ENCODE peak calls at places on chromosomes 1 and 21, in six cellular contexts. J, C, E, W, H and O are unnamed samples. For H3K4me1, the result is how much of the 10 kb centered on the place peaks cover.

GRCh38 chr1:89689234-89689633 is 56.3 kb downstream of the LRRC8C start:
- DNase-seq in H (no peak), J (no peak), W (no peak), C (no peak), E (no peak), O (no peak)

GRCh38 chr1:220203816-220204215 is 68.4 kb downstream of the RAB3GAP2 start:
- DNase-seq in J (no peak), C (no peak), W (no peak), H (no peak), E (no peak), O (no peak)

GRCh38 chr1:11204396-11205190 is 15.4 kb downstream of the ANGPTL7 start:
- DNase-seq in W (no peak), H (no peak), E (no peak), J (no peak), C (no peak), O (no peak)

GRCh38 chr1:180881806-180882509 is 30.7 kb upstream of the KIAA1614 start:
- DNase-seq in J (peak), C (no peak), E (peak), W (peak), H (no peak), O (peak)

GRCh38 chr1:64077281-64077940 is 126.0 kb upstream of the UBE2U start:
- DNase-seq in J (no peak), C (no peak), W (no peak), E (no peak), H (no peak), O (no peak)

GRCh38 chr1:186888367-186888766 is 59.6 kb downstream of the PLA2G4A start:
- DNase-seq in W (no peak), H (no peak), E (peak), J (no peak), C (no peak), O (no peak)

GRCh38 chr1:225449774-225450173 is 21.9 kb upstream of the LBR start:
- DNase-seq in H (no peak), E (no peak), W (no peak), J (no peak), C (no peak), O (no peak)

GRCh38 chr21:36860736-36861594 is 105.5 kb downstream of the HLCS start:
- DNase-seq in C (peak), E (peak), J (peak), H (no peak), W (no peak), O (peak)

DNA sequence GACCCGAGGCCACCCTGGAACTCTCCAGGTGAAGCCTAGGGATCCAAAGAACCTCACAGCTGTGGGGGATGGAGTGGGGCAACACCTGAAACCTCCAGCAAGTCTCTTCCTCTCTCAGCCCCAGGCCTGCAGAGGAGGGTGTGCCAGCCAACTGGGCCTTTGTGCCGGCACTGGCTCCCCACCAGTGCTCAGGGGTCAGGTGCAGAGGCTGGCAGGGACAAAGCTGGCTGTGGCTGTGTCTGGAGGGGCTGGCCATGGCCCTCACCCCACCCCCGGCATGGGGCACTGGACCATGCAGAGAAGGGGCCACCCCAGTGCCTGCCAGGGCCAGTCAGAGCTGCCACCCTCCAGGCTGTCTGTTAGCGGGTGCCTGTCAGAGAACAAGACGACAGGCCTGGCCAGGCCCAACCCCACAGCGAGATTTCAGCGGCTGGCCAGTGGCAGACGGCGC is 3.9 kb downstream of the COL18A1 start:
- DNase-seq in J (no peak), E (no peak), H (no peak), W (no peak), C (peak), O (no peak)
- H3K4me1 ChIP-seq in J (under half), E (under half), H (under half), W (under half), C (under half), O (under half)

GRCh38 chr1:214022810-214023425 is 35.1 kb downstream of the PROX1 start:
- DNase-seq in E (no peak), C (no peak), H (no peak), W (no peak), J (no peak), O (no peak)
- H3K4me1 ChIP-seq in E (under half), C (under half), H (under half), W (under half), J (under half), O (under half)

GRCh38 chr1:32012709-32013385 is 821 bp upstream of the KHDRBS1 start:
- DNase-seq in W (no peak), H (no peak), J (peak), C (no peak), E (no peak), O (no peak)

GRCh38 chr1:32014937-32015363 is 1.3 kb downstream of the KHDRBS1 start:
- DNase-seq in E (no peak), J (no peak), W (peak), C (no peak), H (no peak), O (no peak)

GRCh38 chr1:32013386-32014198 is at the start of gene KHDRBS1:
- DNase-seq in H (peak), W (peak), E (peak), C (peak), J (peak), O (peak)

GRCh38 chr1:32010246-32010645 is 3.4 kb upstream of the KHDRBS1 start:
- DNase-seq in E (no peak), H (no peak), C (no peak), J (no peak), W (no peak), O (no peak)

DNA sequence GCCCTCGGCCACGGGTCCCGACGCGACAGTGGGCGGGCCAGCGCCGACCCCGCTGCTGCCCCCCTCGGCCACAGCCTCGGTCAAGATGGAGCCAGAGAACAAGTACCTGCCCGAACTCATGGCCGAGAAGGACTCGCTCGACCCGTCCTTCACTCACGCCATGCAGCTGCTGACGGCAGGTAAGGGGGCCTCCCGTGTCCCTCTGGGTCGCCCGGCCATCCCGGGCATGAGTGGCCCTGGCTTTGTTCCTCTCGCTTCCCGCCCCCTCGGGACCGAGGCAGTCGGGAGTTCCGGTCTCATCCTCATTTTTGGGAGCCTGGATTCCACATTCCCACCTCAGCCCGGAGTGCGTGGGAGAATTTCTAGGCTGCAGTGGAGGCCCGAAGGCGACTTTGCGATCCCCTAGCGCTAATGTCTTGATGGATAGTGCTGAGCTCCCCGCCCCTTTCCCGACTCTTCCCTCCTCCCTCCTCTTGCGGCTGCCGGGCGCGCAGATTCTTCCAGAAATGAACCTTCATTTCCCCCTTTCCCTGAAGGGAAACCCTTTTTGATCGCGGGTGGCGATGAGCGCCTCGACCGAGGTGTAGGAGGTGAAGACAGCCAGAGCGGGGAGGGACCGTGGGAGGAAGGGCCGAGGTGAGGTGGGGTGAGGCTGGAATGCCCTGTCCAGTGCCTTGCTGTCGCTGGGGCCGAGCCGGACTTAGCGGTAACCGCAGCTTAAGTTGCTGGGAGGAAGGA is 700 bp downstream of the KHDRBS1 start:
- DNase-seq in J (peak), E (peak), H (peak), W (peak), C (peak), O (peak)
- H3K4me1 ChIP-seq in J (under half), E (under half), H (under half), W (under half), C (under half), O (under half)

DNA sequence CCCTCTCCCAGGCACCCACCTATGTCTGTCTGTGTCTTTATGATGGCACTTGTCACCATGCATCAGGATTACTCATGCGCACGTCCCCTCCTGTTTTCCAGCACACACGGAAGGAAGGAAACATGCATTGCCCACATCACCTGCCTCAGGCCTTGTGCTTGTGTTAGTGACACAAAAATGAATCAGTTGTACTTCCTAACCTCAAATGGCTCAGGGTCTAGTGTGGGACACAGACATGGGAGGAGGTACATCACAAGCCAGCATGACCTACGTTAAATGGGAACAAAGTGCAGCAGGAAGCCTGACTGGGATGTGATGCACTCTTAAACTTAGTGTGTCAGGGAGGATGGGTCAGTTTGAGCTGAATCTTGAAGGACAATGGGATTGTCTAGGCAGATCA is 126.7 kb downstream of the TRABD2B start:
- DNase-seq in E (peak), H (no peak), J (no peak), W (no peak), C (no peak), O (no peak)
- H3K4me1 ChIP-seq in E (under half), H (under half), J (under half), W (under half), C (under half), O (under half)

GRCh38 chr1:196680107-196680506 is 28.3 kb downstream of the CFH start:
- DNase-seq in H (no peak), E (peak), C (no peak), J (no peak), W (no peak), O (peak)
- H3K4me1 ChIP-seq in H (under half), E (under half), C (under half), J (under half), W (under half), O (under half)

GRCh38 chr1:207823880-207824566 is 72.2 kb downstream of the CD46 start:
- DNase-seq in J (peak), W (peak), C (peak), H (peak), E (peak), O (peak)

GRCh38 chr1:207824691-207825090 is 72.8 kb downstream of the CD46 start:
- DNase-seq in H (no peak), E (no peak), C (no peak), W (no peak), J (no peak), O (no peak)

GRCh38 chr1:207822602-207823451 is 71.0 kb downstream of the CD46 start:
- DNase-seq in W (peak), H (peak), E (peak), J (peak), C (peak), O (no peak)

GRCh38 chr1:207822124-207822601 is 70.3 kb downstream of the CD46 start:
- DNase-seq in J (no peak), W (peak), H (no peak), E (no peak), C (no peak), O (no peak)

DNA sequence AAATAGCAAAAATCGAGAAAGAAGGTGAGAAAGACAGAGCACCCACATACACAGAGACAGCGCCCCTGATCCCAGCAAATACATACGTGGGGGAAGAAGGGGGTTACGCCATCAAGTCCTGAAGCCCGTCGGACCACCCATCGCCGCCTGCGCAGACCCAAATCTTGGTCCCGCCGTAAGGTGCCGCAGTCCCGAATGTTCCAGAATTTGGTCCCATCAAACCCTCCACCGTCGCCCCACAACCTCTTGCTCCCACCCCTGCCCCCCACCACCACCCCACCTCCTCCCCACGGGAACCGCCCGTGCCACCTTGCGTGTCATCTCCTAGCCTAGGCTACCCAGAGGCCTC is 71.7 kb downstream of the CD46 start:
- DNase-seq in C (no peak), W (no peak), J (no peak), H (no peak), E (no peak), O (no peak)
- H3K4me1 ChIP-seq in C (under half), W (half or more), J (under half), H (under half), E (under half), O (under half)

GRCh38 chr1:6210606-6211355 is 4.9 kb downstream of the RNF207 start:
- DNase-seq in E (no peak), W (no peak), C (no peak), J (no peak), H (no peak), O (no peak)
- H3K4me1 ChIP-seq in E (under half), W (under half), C (under half), J (under half), H (under half), O (under half)

GRCh38 chr1:203465943-203466342 is 9.7 kb upstream of the PRELP start:
- DNase-seq in J (no peak), H (no peak), W (no peak), C (no peak), E (no peak), O (no peak)

GRCh38 chr1:203465146-203465798 is 10.3 kb upstream of the PRELP start:
- DNase-seq in C (no peak), W (no peak), J (no peak), H (no peak), E (no peak), O (no peak)

GRCh38 chr1:203464226-203464625 is 11.4 kb upstream of the PRELP start:
- DNase-seq in H (no peak), E (peak), C (no peak), J (peak), W (no peak), O (peak)

GRCh38 chr1:203463469-203464062 is 12.0 kb upstream of the PRELP start:
- DNase-seq in W (peak), H (no peak), E (peak), C (no peak), J (peak), O (peak)

DNA sequence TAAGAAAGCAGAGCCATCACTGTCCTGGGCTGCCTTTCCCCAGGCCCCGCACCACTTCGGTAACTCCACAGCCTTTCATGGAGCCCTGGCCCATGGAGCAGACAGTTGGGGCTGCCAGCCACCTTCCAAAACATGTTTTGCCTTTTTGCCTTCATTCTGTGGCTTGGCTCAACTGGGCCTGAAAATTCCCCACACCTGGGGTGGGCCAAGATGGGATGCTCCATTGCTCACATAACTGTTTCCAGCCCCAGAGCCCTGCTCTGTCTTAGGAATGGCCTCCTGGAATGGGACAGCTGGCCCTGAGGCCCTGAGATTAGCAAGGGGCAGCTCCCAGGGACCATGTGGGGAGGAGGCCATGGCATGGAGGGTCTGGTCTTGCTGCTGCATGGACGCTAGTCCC is 10.9 kb upstream of the PRELP start:
- DNase-seq in W (no peak), C (no peak), E (no peak), J (no peak), H (no peak), O (no peak)
- H3K4me1 ChIP-seq in W (under half), C (under half), E (under half), J (under half), H (under half), O (under half)

DNA sequence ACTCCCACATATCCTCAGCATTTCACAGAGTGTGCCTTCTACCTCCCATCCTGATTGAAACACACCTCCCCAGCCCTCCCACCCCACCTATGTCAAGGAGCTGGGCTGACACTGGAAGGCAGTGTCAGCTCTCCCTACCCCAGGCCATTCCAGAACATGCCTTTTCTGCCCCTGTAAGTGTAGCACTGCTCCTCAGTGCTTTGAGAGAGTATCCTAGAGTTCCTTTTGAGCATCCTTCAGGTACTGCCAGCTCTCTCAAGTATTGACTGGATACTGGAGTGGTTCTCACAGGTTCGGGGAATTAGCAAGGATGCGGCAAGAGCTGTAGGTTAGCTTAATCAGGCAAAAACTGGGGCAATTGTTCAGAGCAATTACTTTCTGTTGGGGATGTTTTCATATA is 21.8 kb downstream of the C1orf116 start:
- DNase-seq in E (no peak), H (no peak), C (no peak), W (no peak), J (no peak), O (no peak)
- H3K4me1 ChIP-seq in E (under half), H (under half), C (under half), W (under half), J (under half), O (under half)